ENCODE peak calls at places on chromosomes 2 and 18, in four cellular contexts. M is coronary artery, X is MCF 10A, E is progenitor cell of endocrine pancreas. P is an unnamed sample.

GRCh38 chr2:225004531-225004930 is 37.7 kb downstream of the DOCK10 start:
- DNase-seq in M (no peak), X (peak), E (no peak), P (no peak)

GRCh38 chr2:212364106-212364505 is 174.5 kb downstream of the ERBB4 start:
- DNase-seq in M (no peak), X (no peak), E (no peak), P (no peak)

GRCh38 chr18:78912862-78913261 is 66.8 kb upstream of the SALL3 start:
- DNase-seq in M (peak), X (no peak), E (no peak), P (no peak)

GRCh38 chr2:240215676-240216051 is 75.2 kb upstream of the OTOS start:
- DNase-seq in M (no peak), X (no peak), E (no peak), P (no peak)

GRCh38 chr2:32264422-32265149 is at the start of gene NLRC4:
- DNase-seq in M (no peak), X (no peak), E (no peak), P (no peak)

GRCh38 chr2:105134076-105134475 is 96.2 kb downstream of the MRPS9 start:
- DNase-seq in M (no peak), X (no peak), E (no peak), P (no peak)

GRCh38 chr2:202121532-202122166 is 48.6 kb downstream of the KIAA2012 start:
- DNase-seq in M (no peak), X (no peak), E (no peak), P (peak)

GRCh38 chr2:96485751-96486643 is 19.2 kb downstream of the NEURL3 start:
- DNase-seq in M (no peak), X (peak), E (no peak), P (peak)

GRCh38 chr2:217011576-217011975 is 151.7 kb upstream of the TNP1 start:
- DNase-seq in M (no peak), X (no peak), E (no peak), P (no peak)

GRCh38 chr2:238117199-238118154 is 17.3 kb downstream of the ESPNL start:
- DNase-seq in M (no peak), X (no peak), E (no peak), P (peak)

GRCh38 chr2:42297322-42297936 is 63.6 kb downstream of the COX7A2L start:
- DNase-seq in M (no peak), X (no peak), E (no peak), P (no peak)

GRCh38 chr2:152766908-152767307 is 48.5 kb downstream of the ARL6IP6 start:
- DNase-seq in M (no peak), X (peak), E (no peak), P (no peak)

GRCh38 chr18:23437357-23438045 is 15.6 kb upstream of the RIOK3 start:
- DNase-seq in M (peak), X (peak), E (peak), P (peak)

GRCh38 chr2:231655494-231656408 is 52.6 kb upstream of the PTMA start:
- DNase-seq in M (no peak), X (no peak), E (no peak), P (peak)

GRCh38 chr2:105969552-105969951 is 224.5 kb downstream of the UXS1 start:
- DNase-seq in M (no peak), X (peak), E (no peak), P (no peak)